ENCODE peak calls at places on chromosome 4, in eight cellular contexts. G is Peyer's patch, F is fibroblast of lung, K is type B pancreatic cell, V is HL-60, J is cardiac fibroblast, Y is progenitor cell of endocrine pancreas, T is transverse colon. I is an unnamed sample.

GRCh38 chr4:74503580-74503979 is 58.6 kb downstream of the AREG start:
- DNase-seq in G (no peak), F (peak; percentile 47), K (no peak), V (no peak), J (peak; percentile 51), Y (no peak), T (no peak), I (no peak)

GRCh38 chr4:155529197-155529596 is 137.5 kb upstream of the GUCY1A1 start:
- DNase-seq in G (no peak), F (peak; percentile 63), K (no peak), V (no peak), J (peak; percentile 66), Y (no peak), T (no peak), I (no peak)

GRCh38 chr4:3531306-3531886 is 826 bp downstream of the LRPAP1 start:
- DNase-seq in G (no peak), F (peak; percentile 3), K (no peak), V (no peak), J (peak; percentile 9), Y (no peak), T (no peak), I (no peak)

GRCh38 chr4:87978656-87979055 is 3.1 kb downstream of the SPP1 start:
- DNase-seq in G (no peak), F (peak; percentile 25), K (no peak), V (no peak), J (no peak), Y (no peak), T (no peak), I (no peak)

GRCh38 chr4:63620271-63620670 is 789.0 kb downstream of the TECRL start:
- DNase-seq in G (no peak), F (no peak), K (no peak), V (no peak), J (no peak), Y (no peak), T (no peak), I (no peak)

GRCh38 chr4:6534618-6535328 is 40.2 kb upstream of the MAN2B2 start:
- DNase-seq in G (no peak), F (no peak), K (no peak), V (no peak), J (no peak), Y (no peak), T (no peak), I (no peak)

GRCh38 chr4:161160718-161161117 is 1003.1 kb downstream of the FSTL5 start:
- DNase-seq in G (no peak), F (no peak), K (no peak), V (no peak), J (no peak), Y (no peak), T (no peak), I (no peak)

GRCh38 chr4:135552131-135552530 is 1350.5 kb upstream of the PABPC4L start:
- DNase-seq in G (no peak), F (peak; percentile 69), K (no peak), V (no peak), J (no peak), Y (no peak), T (no peak), I (no peak)

GRCh38 chr4:84948056-84948455 is 18.4 kb downstream of the WDFY3 start:
- DNase-seq in G (no peak), F (no peak), K (no peak), V (no peak), J (peak; percentile 44), Y (no peak), T (no peak), I (no peak)

GRCh38 chr4:25133132-25133531 is 27.1 kb downstream of the SEPSECS start:
- DNase-seq in G (no peak), F (no peak), K (no peak), V (no peak), J (no peak), Y (no peak), T (no peak), I (no peak)

GRCh38 chr4:3247399-3248177 is 1.4 kb upstream of the MSANTD1 start:
- DNase-seq in G (no peak), F (no peak), K (no peak), V (no peak), J (no peak), Y (no peak), T (no peak), I (no peak)

DNA sequence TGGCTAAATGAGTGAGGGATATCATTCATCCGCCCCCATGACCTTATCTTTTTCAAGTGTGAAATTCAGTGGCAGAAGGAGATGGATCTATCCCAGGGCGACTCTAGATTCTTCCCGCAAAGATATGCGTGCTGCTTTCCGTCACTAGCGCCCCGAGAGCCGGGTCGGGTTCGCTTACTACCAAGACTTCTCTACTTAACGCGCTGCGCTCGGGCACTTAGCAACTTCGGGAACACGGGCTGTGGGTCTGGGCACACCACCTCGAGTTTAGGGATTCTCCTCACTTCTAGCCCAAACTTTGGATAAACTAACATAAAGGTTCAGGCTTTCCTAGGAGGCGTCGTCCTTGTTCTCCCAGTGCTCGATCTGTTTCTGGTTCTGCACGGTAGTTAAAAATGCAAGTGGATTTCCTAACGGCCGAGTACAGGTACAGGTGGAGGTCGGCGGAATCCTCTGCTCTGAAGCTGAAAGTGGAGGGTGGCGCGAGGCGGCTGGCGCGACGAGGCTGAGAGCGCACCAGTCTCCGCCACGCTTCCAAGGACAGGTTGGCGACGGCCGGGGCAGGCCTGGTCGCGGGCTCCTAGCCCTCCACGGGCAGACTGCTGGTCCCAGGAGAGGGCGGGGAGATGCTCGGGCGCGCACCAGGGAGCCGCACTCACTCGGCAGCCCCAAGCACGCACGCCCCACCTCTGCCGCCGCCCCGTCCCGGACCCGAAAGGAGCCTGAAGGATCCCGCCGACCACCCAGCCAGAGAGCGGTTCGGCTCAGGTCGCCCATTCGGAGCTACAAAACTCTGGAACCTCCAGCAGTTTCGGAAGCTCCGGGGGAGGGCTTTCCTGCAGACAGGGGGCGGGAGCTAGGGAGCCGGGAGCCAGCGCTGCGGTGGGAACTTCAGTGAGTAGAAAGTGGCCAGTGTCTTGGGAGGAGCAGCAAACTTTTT is 100.8 kb upstream of the TENM3 start:
- DNase-seq in G (no peak), F (peak; percentile 64), K (no peak), V (no peak), J (peak; percentile 50), Y (peak; percentile 32), T (no peak), I (no peak)
- TF ChIP-seq CTCF in G (no peak), F (peak; percentile 21), K (no peak), V (no peak), J (no peak), Y (no peak), T (no peak), I (no peak)

DNA sequence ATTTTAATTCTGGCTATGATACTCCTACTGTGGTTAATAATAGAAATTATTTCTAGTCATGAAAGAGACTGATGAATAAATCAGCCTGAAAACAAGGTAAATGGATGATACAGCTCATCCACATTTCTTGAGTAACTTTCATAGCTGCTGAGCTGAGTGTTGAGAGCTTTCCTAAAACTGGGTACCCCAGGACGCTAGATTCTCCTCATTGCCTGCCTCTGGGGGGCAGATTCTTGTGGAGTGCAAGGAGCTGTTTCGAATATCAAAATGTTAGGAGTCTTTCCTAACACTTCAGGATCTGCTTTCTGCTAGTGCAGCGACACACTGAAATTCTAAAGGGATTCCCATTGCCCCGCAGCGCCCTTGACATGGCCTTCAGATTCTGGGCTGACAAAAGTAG is 2.1 kb downstream of the MND1 start:
- DNase-seq in G (no peak), F (peak; percentile 33), K (no peak), V (no peak), J (peak; percentile 24), Y (no peak), T (no peak), I (no peak)
- TF ChIP-seq CTCF in G (no peak), F (peak; percentile 42), K (peak; percentile 24), V (no peak), J (no peak), Y (no peak), T (no peak), I (no peak)

DNA sequence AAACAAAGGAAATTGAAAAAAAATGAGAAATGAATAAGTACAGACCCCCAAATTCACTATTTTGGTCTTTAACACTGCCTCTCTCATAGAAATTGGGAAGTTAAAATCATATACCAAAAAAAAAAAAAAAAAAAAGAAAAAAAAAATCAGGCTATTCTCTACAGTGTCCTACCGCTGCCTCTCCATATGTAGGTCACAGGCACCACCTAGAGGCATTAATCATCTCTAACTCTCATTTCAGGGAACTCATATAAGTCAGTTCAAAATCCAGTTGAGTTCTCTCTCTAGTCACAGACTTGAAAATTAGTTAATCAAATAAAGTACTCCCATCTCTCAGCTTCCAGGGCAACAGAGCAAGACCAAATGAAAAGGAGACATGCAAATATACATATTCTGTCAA is 47.9 kb downstream of the COX18 start:
- DNase-seq in G (no peak), F (peak; percentile 23), K (no peak), V (peak; percentile 42), J (peak; percentile 77), Y (no peak), T (no peak), I (no peak)
- TF ChIP-seq CTCF in G (no peak), F (no peak), K (peak; percentile 65), V (no peak), J (peak; percentile 53), Y (no peak), T (no peak), I (no peak)

DNA sequence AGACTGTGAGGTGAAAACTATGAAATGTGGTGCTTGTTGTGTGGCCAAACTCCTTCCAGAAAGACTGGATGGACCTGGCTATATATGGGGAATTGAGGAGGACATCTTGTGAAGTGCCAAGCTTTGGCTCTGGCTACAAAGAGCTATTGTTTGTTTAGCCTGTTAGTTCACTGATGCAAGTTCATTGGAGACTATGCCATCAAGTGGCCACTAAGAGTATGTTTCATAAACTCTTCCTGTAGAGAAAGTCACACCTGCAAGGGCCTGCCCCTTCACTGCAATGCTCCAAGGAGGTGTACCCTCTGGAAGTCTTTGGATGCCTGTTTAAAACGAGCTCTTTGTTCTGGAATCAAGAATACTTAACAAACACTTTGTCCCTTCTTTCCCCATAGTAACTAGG is 382.0 kb downstream of the GABRG1 start:
- DNase-seq in G (no peak), F (no peak), K (no peak), V (no peak), J (no peak), Y (no peak), T (no peak), I (no peak)
- TF ChIP-seq CTCF in G (no peak), F (no peak), K (no peak), V (no peak), J (no peak), Y (peak; percentile 14), T (peak; percentile 18), I (no peak)

DNA sequence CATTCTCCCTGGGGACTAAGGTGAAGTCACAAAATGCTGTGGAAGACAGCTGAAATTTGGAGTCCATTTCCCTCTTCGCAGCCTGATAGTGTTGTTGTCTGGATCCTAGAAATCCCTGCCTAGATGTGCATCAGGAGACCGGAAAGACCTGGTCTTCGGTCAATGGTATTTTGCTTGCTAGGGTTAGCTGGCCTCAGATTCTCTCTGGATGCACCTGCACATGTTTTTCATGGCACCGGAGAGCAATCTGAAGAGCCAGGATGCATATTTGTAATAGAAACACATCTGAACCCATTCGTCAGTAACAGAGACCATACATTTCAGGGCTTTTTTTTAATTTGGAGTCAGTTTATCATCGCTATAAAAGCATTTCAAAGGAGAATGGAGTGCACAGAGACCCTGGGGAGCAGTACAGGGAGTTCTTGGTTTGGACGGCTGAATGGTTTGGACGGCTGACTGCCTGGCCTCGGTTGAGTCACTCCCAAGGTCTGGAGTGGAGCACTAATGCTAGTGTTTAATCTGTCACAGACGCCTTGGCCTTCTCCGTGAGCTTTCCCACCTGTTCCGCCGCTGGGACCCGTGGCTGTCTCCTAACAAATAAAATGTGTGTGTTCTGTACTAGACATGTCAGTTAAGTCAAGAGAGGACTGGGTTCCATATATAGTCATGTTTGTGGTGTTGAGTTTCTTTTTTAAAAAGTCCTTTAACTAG is 7.5 kb upstream of the PDLIM3 start:
- DNase-seq in G (no peak), F (peak; percentile 88), K (no peak), V (no peak), J (peak; percentile 79), Y (no peak), T (peak; percentile 58), I (no peak)
- TF ChIP-seq CTCF in G (no peak), F (no peak), K (no peak), V (no peak), J (no peak), Y (no peak), T (no peak), I (no peak)